ENCODE peak calls at places on chromosome 7, in five cellular contexts. One of them, this sample, is unnamed. For H3K4me1, the result is how much of the 10 kb centered on the place peaks cover.

GRCh38 chr7:96118449-96119001 is 203.4 kb downstream of the SLC25A13 start:
- DNase-seq in neuronal stem cell: no peak
- DNase-seq in mesenchymal stem cell: no peak
- DNase-seq in H1: no peak
- DNase-seq in trophoblast cell: no peak
- DNase-seq in this sample: peak

GRCh38 chr7:112869111-112869774 is 79.0 kb upstream of the TMEM168 start:
- DNase-seq in neuronal stem cell: peak
- DNase-seq in mesenchymal stem cell: peak
- DNase-seq in H1: peak
- DNase-seq in trophoblast cell: peak
- DNase-seq in this sample: peak

GRCh38 chr7:105003875-105004510 is 10.0 kb upstream of the KMT2E start:
- DNase-seq in neuronal stem cell: no peak
- DNase-seq in mesenchymal stem cell: no peak
- DNase-seq in H1: no peak
- DNase-seq in trophoblast cell: no peak
- DNase-seq in this sample: no peak

GRCh38 chr7:23864984-23865383 is 155.0 kb downstream of the STK31 start:
- DNase-seq in neuronal stem cell: no peak
- DNase-seq in mesenchymal stem cell: peak
- DNase-seq in H1: no peak
- DNase-seq in trophoblast cell: no peak
- DNase-seq in this sample: no peak

GRCh38 chr7:1378610-1379180 is 80.6 kb downstream of the MICALL2 start:
- DNase-seq in neuronal stem cell: no peak
- DNase-seq in mesenchymal stem cell: no peak
- DNase-seq in H1: no peak
- DNase-seq in trophoblast cell: no peak
- DNase-seq in this sample: no peak

GRCh38 chr7:24865994-24866615 is 108.8 kb upstream of the GSDME start:
- DNase-seq in neuronal stem cell: no peak
- DNase-seq in mesenchymal stem cell: no peak
- DNase-seq in H1: no peak
- DNase-seq in trophoblast cell: no peak
- DNase-seq in this sample: no peak

GRCh38 chr7:149175150-149175549 is 20.2 kb upstream of the ZNF282 start:
- DNase-seq in neuronal stem cell: no peak
- DNase-seq in mesenchymal stem cell: no peak
- DNase-seq in H1: no peak
- DNase-seq in trophoblast cell: no peak
- DNase-seq in this sample: no peak

GRCh38 chr7:48042216-48042615 is 6.9 kb downstream of the C7orf57 start:
- DNase-seq in neuronal stem cell: no peak
- DNase-seq in mesenchymal stem cell: peak
- DNase-seq in H1: no peak
- DNase-seq in trophoblast cell: peak
- DNase-seq in this sample: no peak

GRCh38 chr7:17963281-17963680 is 23.0 kb upstream of the SNX13 start:
- DNase-seq in neuronal stem cell: no peak
- DNase-seq in mesenchymal stem cell: peak
- DNase-seq in H1: no peak
- DNase-seq in trophoblast cell: peak
- DNase-seq in this sample: no peak

GRCh38 chr7:34949356-34949755 is 87.9 kb downstream of the DPY19L1 start:
- DNase-seq in neuronal stem cell: no peak
- DNase-seq in mesenchymal stem cell: peak
- DNase-seq in H1: no peak
- DNase-seq in trophoblast cell: no peak
- DNase-seq in this sample: no peak
- H2BK12ac ChIP-seq in neuronal stem cell: no peak
- H2BK12ac ChIP-seq in mesenchymal stem cell: no peak
- H2BK12ac ChIP-seq in H1: no peak
- H2BK12ac ChIP-seq in trophoblast cell: no peak
- H2BK12ac ChIP-seq in this sample: no peak

GRCh38 chr7:137771273-137771672 is 75.5 kb downstream of the DGKI start:
- DNase-seq in neuronal stem cell: no peak
- DNase-seq in mesenchymal stem cell: no peak
- DNase-seq in H1: no peak
- DNase-seq in trophoblast cell: no peak
- DNase-seq in this sample: no peak
- H3K4me1 ChIP-seq in neuronal stem cell: under half
- H3K4me1 ChIP-seq in mesenchymal stem cell: under half
- H3K4me1 ChIP-seq in H1: under half
- H3K4me1 ChIP-seq in trophoblast cell: under half
- H3K4me1 ChIP-seq in this sample: under half

GRCh38 chr7:41093141-41093540 is 609.7 kb downstream of the INHBA start:
- DNase-seq in neuronal stem cell: no peak
- DNase-seq in mesenchymal stem cell: no peak
- DNase-seq in H1: no peak
- DNase-seq in trophoblast cell: peak
- DNase-seq in this sample: no peak

GRCh38 chr7:41098402-41098801 is 604.5 kb downstream of the INHBA start:
- DNase-seq in neuronal stem cell: no peak
- DNase-seq in mesenchymal stem cell: no peak
- DNase-seq in H1: no peak
- DNase-seq in trophoblast cell: no peak
- DNase-seq in this sample: no peak

GRCh38 chr7:41097501-41097900 is 605.4 kb downstream of the INHBA start:
- DNase-seq in neuronal stem cell: no peak
- DNase-seq in mesenchymal stem cell: peak
- DNase-seq in H1: no peak
- DNase-seq in trophoblast cell: no peak
- DNase-seq in this sample: no peak

GRCh38 chr7:41098846-41099245 is 604.0 kb downstream of the INHBA start:
- DNase-seq in neuronal stem cell: no peak
- DNase-seq in mesenchymal stem cell: no peak
- DNase-seq in H1: no peak
- DNase-seq in trophoblast cell: no peak
- DNase-seq in this sample: no peak

DNA sequence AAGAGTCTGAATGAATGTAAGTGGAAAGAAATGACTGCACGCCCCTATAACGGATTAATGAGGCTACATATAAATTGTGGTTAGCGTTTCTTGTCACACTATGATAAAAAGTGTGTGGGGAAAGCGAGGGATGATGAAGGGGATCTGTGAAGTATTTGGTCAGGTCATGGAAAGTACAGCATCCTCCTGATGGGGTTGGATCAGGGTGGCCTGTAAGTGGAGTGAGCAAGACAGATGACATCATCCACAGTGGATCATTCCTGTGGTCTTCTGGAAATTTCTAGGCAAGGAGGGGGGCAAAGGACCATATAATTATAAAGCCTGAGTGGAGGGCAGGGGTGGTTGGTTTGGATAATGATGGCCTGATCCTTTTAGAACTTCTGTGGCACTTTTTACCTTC is 606.0 kb downstream of the INHBA start:
- DNase-seq in neuronal stem cell: no peak
- DNase-seq in mesenchymal stem cell: peak
- DNase-seq in H1: no peak
- DNase-seq in trophoblast cell: no peak
- DNase-seq in this sample: no peak
- H3K23ac ChIP-seq in neuronal stem cell: no peak
- H3K23ac ChIP-seq in mesenchymal stem cell: no peak
- H3K23ac ChIP-seq in H1: no peak
- H3K23ac ChIP-seq in trophoblast cell: no peak
- H3K23ac ChIP-seq in this sample: no peak

DNA sequence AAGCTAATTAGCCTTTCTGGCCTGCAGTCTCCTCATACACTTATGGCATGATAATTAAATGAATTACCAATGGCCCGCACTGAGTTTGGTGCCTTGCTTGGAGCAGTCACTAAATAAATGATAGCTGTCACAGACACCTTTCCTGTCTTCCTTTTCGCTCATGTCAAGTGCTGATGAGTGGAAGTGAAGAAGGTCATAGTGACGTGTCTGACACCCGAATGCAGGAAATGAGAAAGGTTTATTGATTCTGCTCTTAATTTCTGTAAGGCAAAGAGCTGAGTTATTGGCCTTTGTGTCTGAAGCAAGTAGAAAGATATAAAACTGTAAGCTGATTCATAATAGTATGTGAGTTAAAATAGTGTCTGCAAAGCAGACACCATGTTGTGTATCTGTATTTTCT is 13.2 kb upstream of the ESYT2 start:
- DNase-seq in neuronal stem cell: no peak
- DNase-seq in mesenchymal stem cell: no peak
- DNase-seq in H1: no peak
- DNase-seq in trophoblast cell: no peak
- DNase-seq in this sample: no peak
- H2BK12ac ChIP-seq in neuronal stem cell: no peak
- H2BK12ac ChIP-seq in mesenchymal stem cell: no peak
- H2BK12ac ChIP-seq in H1: no peak
- H2BK12ac ChIP-seq in trophoblast cell: no peak
- H2BK12ac ChIP-seq in this sample: no peak

This sample was measured in H9.